ENCODE peak calls at places on chromosome 22, in four cellular contexts. P is neural progenitor cell, L is K562, U is mammary epithelial cell. R is an unnamed sample.

GRCh38 chr22:44085743-44086741 is 61.9 kb downstream of the PARVB start:
- DNase-seq in P (peak), L (peak), U (peak), R (no peak)

GRCh38 chr22:41367039-41367679 is 14.6 kb upstream of the TEF start:
- DNase-seq in P (peak), L (peak), U (peak), R (no peak)

GRCh38 chr22:20777420-20778177 is 3.7 kb downstream of the SERPIND1 start:
- DNase-seq in P (no peak), L (peak), U (peak), R (no peak)

GRCh38 chr22:37021710-37022482 is 2.4 kb downstream of the MPST start:
- DNase-seq in P (peak), L (peak), U (no peak), R (no peak)

GRCh38 chr22:39343259-39344045 is 6.3 kb upstream of the SYNGR1 start:
- DNase-seq in P (peak), L (peak), U (peak), R (peak)

GRCh38 chr22:44574057-44574456 is 76.0 kb upstream of the RTL6 start:
- DNase-seq in P (no peak), L (no peak), U (peak), R (no peak)

GRCh38 chr22:37330200-37331033 is 48.1 kb downstream of the CYTH4 start:
- DNase-seq in P (peak), L (peak), U (peak), R (no peak)

GRCh38 chr22:20312396-20313191 is 7.3 kb downstream of the DGCR6L start:
- DNase-seq in P (peak), L (peak), U (no peak), R (no peak)

GRCh38 chr22:35446365-35446764 is 46.4 kb downstream of the MCM5 start:
- DNase-seq in P (no peak), L (no peak), U (peak), R (no peak)

GRCh38 chr22:27797793-27798525 is 3.6 kb downstream of the MN1 start:
- DNase-seq in P (peak), L (no peak), U (no peak), R (no peak)
- TF ChIP-seq EZH2 in P (peak), L (no peak), U (no peak), R (no peak)

GRCh38 chr22:49670610-49671330 is 156.9 kb downstream of the BRD1 start:
- DNase-seq in P (peak), L (no peak), U (no peak), R (no peak)

GRCh38 chr22:49671331-49672012 is 156.2 kb downstream of the BRD1 start:
- DNase-seq in P (peak), L (no peak), U (no peak), R (no peak)

GRCh38 chr22:49674479-49674830 is 153.2 kb downstream of the BRD1 start:
- DNase-seq in P (no peak), L (no peak), U (no peak), R (no peak)

GRCh38 chr22:49673048-49673447 is 154.6 kb downstream of the BRD1 start:
- DNase-seq in P (no peak), L (no peak), U (no peak), R (no peak)

GRCh38 chr22:49672013-49672516 is 155.6 kb downstream of the BRD1 start:
- DNase-seq in P (no peak), L (no peak), U (no peak), R (no peak)
- TF ChIP-seq EZH2 in P (no peak), L (no peak), U (no peak), R (no peak)

DNA sequence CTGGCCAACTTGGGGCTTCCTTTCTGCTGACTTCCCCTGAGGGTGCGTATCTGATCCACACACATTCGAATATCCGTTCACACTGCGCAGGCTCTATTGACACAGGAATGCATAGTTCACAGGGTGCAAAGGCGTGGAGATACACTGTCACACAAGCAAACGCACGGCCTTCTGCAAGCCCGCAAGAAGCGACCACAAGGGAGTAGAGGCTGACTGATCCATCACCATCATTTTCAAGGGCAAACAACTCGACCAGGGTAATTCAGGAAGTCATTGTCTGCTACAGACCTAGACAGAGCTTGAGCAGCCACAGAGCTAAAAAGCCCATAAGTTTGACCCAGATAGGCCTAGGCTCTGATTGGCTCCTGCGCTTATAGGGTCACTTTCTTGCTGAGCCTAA is 392.3 kb downstream of the MN1 start:
- DNase-seq in P (no peak), L (no peak), U (no peak), R (no peak)
- TF ChIP-seq EZH2 in P (no peak), L (no peak), U (no peak), R (no peak)

GRCh38 chr22:45863981-45864751 is 112.8 kb downstream of the WNT7B start:
- DNase-seq in P (peak), L (peak), U (peak), R (no peak)
- TF ChIP-seq EZH2 in P (no peak), L (no peak), U (no peak), R (no peak)